ENCODE peak calls at places on chromosome X, in four cellular contexts. One of them, this sample, is unnamed. For H3K4me1 and H3K36me3, the result is how much of the 10 kb centered on the place peaks cover.

GRCh38 chrX:69036674-69037573 is 128.3 kb downstream of the PJA1 start:
- DNase-seq in hepatocyte: no peak
- DNase-seq in tibial nerve: no peak
- DNase-seq in tibial artery: no peak
- DNase-seq in this sample: no peak

GRCh38 chrX:17669891-17670290 is 67.4 kb upstream of the SCML1 start:
- DNase-seq in tibial nerve: no peak
- DNase-seq in hepatocyte: no peak
- DNase-seq in tibial artery: no peak
- DNase-seq in this sample: no peak

GRCh38 chrX:2817036-2817435 is 11.7 kb upstream of the GYG2 start:
- DNase-seq in hepatocyte: no peak
- DNase-seq in tibial nerve: no peak
- DNase-seq in tibial artery: no peak
- DNase-seq in this sample: no peak

GRCh38 chrX:38452603-38453002 is 100.2 kb downstream of the OTC start:
- DNase-seq in tibial nerve: no peak
- DNase-seq in hepatocyte: no peak
- DNase-seq in tibial artery: no peak
- DNase-seq in this sample: no peak

GRCh38 chrX:115642895-115643530 is 82.0 kb downstream of the PLS3 start:
- DNase-seq in tibial nerve: peak
- DNase-seq in tibial artery: no peak
- DNase-seq in hepatocyte: peak
- DNase-seq in this sample: peak

GRCh38 chrX:110167952-110168451 is 149.9 kb downstream of the AMMECR1 start:
- DNase-seq in tibial artery: no peak
- DNase-seq in hepatocyte: no peak
- DNase-seq in tibial nerve: no peak
- DNase-seq in this sample: no peak

GRCh38 chrX:94633237-94633636 is 959.2 kb downstream of the FAM133A start:
- DNase-seq in tibial nerve: no peak
- DNase-seq in tibial artery: no peak
- DNase-seq in hepatocyte: no peak
- DNase-seq in this sample: no peak

GRCh38 chrX:20271730-20272129 is 5.0 kb upstream of the RPS6KA3 start:
- DNase-seq in tibial artery: no peak
- DNase-seq in hepatocyte: no peak
- DNase-seq in tibial nerve: no peak
- DNase-seq in this sample: no peak

GRCh38 chrX:21738145-21738949 is 19.6 kb downstream of the SMPX start:
- DNase-seq in tibial nerve: no peak
- DNase-seq in tibial artery: no peak
- DNase-seq in hepatocyte: peak
- DNase-seq in this sample: no peak

GRCh38 chrX:69291111-69291510 is 125.9 kb upstream of the PJA1 start:
- DNase-seq in hepatocyte: no peak
- DNase-seq in tibial artery: no peak
- DNase-seq in tibial nerve: no peak
- DNase-seq in this sample: no peak

GRCh38 chrX:96407501-96407900 is 277.1 kb upstream of the DIAPH2 start:
- DNase-seq in tibial artery: no peak
- DNase-seq in tibial nerve: peak
- DNase-seq in hepatocyte: peak
- DNase-seq in this sample: peak

GRCh38 chrX:47563801-47564315 is 2.9 kb downstream of the ARAF start:
- DNase-seq in hepatocyte: no peak
- DNase-seq in tibial nerve: no peak
- DNase-seq in tibial artery: no peak
- DNase-seq in this sample: no peak

GRCh38 chrX:1392376-1393130 is 640 bp upstream of the SLC25A6 start:
- DNase-seq in hepatocyte: peak
- DNase-seq in tibial artery: peak
- DNase-seq in tibial nerve: peak
- DNase-seq in this sample: peak

GRCh38 chrX:51406688-51407519 is 74.3 kb downstream of the NUDT10 start:
- DNase-seq in tibial artery: no peak
- DNase-seq in hepatocyte: no peak
- DNase-seq in tibial nerve: no peak
- DNase-seq in this sample: no peak

GRCh38 chrX:20399728-20400414 is 133.2 kb upstream of the RPS6KA3 start:
- DNase-seq in hepatocyte: no peak
- DNase-seq in tibial nerve: no peak
- DNase-seq in tibial artery: no peak
- DNase-seq in this sample: no peak

GRCh38 chrX:11562570-11562969 is 103.2 kb downstream of the ARHGAP6 start:
- DNase-seq in tibial nerve: no peak
- DNase-seq in hepatocyte: no peak
- DNase-seq in tibial artery: no peak
- DNase-seq in this sample: no peak

GRCh38 chrX:1486749-1487361 is 34.1 kb upstream of the ASMTL start:
- DNase-seq in tibial nerve: no peak
- DNase-seq in hepatocyte: no peak
- DNase-seq in tibial artery: no peak
- DNase-seq in this sample: peak

GRCh38 chrX:142204522-142205433 is at the start of gene MAGEC2:
- DNase-seq in hepatocyte: no peak
- DNase-seq in tibial nerve: no peak
- DNase-seq in tibial artery: no peak
- DNase-seq in this sample: no peak

GRCh38 chrX:8815460-8816065 is 14.4 kb upstream of the FAM9A start:
- DNase-seq in tibial nerve: peak
- DNase-seq in hepatocyte: peak
- DNase-seq in tibial artery: no peak
- DNase-seq in this sample: no peak

GRCh38 chrX:108537005-108537404 is 97.4 kb downstream of the COL4A5 start:
- DNase-seq in tibial artery: no peak
- DNase-seq in hepatocyte: peak
- DNase-seq in tibial nerve: peak
- DNase-seq in this sample: no peak

GRCh38 chrX:30971761-30972603 is 82.9 kb upstream of the TAB3 start:
- DNase-seq in tibial nerve: no peak
- DNase-seq in tibial artery: no peak
- DNase-seq in hepatocyte: peak
- DNase-seq in this sample: no peak

GRCh38 chrX:75228854-75229253 is 45.0 kb upstream of the UPRT start:
- DNase-seq in tibial artery: no peak
- DNase-seq in hepatocyte: no peak
- DNase-seq in tibial nerve: no peak
- DNase-seq in this sample: no peak

GRCh38 chrX:130393451-130394074 is 8.1 kb upstream of the GPR119 start:
- DNase-seq in tibial nerve: peak
- DNase-seq in hepatocyte: peak
- DNase-seq in tibial artery: no peak
- DNase-seq in this sample: peak

GRCh38 chrX:84188320-84188834 is 378 bp upstream of the RPS6KA6 start:
- DNase-seq in hepatocyte: peak
- DNase-seq in tibial nerve: peak
- DNase-seq in tibial artery: peak
- DNase-seq in this sample: peak

GRCh38 chrX:68403060-68403459 is 30.2 kb downstream of the OPHN1 start:
- DNase-seq in tibial nerve: no peak
- DNase-seq in hepatocyte: no peak
- DNase-seq in tibial artery: no peak
- DNase-seq in this sample: no peak

GRCh38 chrX:80022363-80023031 is 7.9 kb downstream of the TBX22 start:
- DNase-seq in tibial artery: no peak
- DNase-seq in tibial nerve: no peak
- DNase-seq in hepatocyte: peak
- DNase-seq in this sample: no peak

GRCh38 chrX:7170903-7171302 is 22.9 kb upstream of the PUDP start:
- DNase-seq in hepatocyte: peak
- DNase-seq in tibial nerve: no peak
- DNase-seq in tibial artery: no peak
- DNase-seq in this sample: no peak

GRCh38 chrX:121455890-121456289 is 408.5 kb downstream of the GLUD2 start:
- DNase-seq in tibial nerve: no peak
- DNase-seq in hepatocyte: no peak
- DNase-seq in tibial artery: no peak
- DNase-seq in this sample: no peak

GRCh38 chrX:72268601-72269365 is 8.3 kb downstream of the RPS4X start:
- DNase-seq in tibial nerve: no peak
- DNase-seq in tibial artery: no peak
- DNase-seq in hepatocyte: peak
- DNase-seq in this sample: peak

GRCh38 chrX:40085086-40085551 is 12.6 kb downstream of the BCOR start:
- DNase-seq in tibial artery: no peak
- DNase-seq in tibial nerve: no peak
- DNase-seq in hepatocyte: peak
- DNase-seq in this sample: no peak

GRCh38 chrX:40088299-40088625 is 9.5 kb downstream of the BCOR start:
- DNase-seq in tibial artery: no peak
- DNase-seq in hepatocyte: no peak
- DNase-seq in tibial nerve: no peak
- DNase-seq in this sample: no peak

GRCh38 chrX:40087574-40088298 is 10.0 kb downstream of the BCOR start:
- DNase-seq in tibial artery: no peak
- DNase-seq in hepatocyte: no peak
- DNase-seq in tibial nerve: no peak
- DNase-seq in this sample: no peak

GRCh38 chrX:40085714-40086113 is 12.0 kb downstream of the BCOR start:
- DNase-seq in hepatocyte: no peak
- DNase-seq in tibial artery: peak
- DNase-seq in tibial nerve: no peak
- DNase-seq in this sample: no peak

DNA sequence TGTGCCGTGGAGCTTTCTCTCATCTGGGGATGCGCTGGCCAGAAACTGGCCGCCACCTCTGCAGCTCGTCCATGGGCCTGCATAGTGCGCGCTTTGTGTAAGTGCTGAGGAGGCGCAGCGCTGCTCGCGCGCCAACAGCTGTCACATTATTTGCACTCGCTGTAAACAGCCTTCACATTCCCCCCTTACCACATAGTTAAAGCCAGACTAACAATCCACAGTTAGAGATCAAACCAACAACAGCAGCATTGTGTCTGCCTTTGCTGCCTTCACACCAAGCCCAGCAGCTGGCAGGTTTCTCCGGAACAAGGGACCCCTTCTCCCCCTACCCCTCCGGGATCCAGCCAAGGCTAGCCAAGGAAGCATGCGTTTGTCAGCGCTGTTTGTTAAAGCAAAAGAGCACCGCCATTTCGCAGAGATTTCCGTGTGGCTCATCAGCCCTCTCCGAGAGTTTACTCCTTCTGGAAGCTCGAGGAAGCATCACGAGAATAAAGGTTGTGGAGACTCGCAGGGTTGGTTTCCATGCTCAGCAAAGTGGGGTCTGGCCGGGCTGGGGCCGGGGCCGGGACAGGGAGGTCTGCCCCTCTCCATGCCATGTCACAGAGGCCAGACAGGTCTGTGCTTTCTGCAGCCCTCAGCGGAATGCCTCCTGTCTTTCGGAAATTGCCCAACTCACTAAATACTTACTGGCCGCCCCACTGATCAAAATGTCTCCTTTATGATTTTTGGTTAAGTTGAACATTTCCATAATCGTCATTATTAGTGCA is 11.0 kb downstream of the BCOR start:
- DNase-seq in tibial nerve: no peak
- DNase-seq in tibial artery: no peak
- DNase-seq in hepatocyte: peak
- DNase-seq in this sample: peak
- H3K4me1 ChIP-seq in tibial nerve: under half
- H3K4me1 ChIP-seq in tibial artery: under half
- H3K4me1 ChIP-seq in hepatocyte: half or more
- H3K4me1 ChIP-seq in this sample: half or more

GRCh38 chrX:46502848-46503247 is 42.4 kb downstream of the ZNF674 start:
- DNase-seq in hepatocyte: no peak
- DNase-seq in tibial artery: no peak
- DNase-seq in tibial nerve: no peak
- DNase-seq in this sample: no peak
- H3K36me3 ChIP-seq in hepatocyte: under half
- H3K36me3 ChIP-seq in tibial artery: under half
- H3K36me3 ChIP-seq in tibial nerve: under half
- H3K36me3 ChIP-seq in this sample: under half

GRCh38 chrX:140501321-140501720 is 3.5 kb downstream of the SOX3 start:
- DNase-seq in hepatocyte: no peak
- DNase-seq in tibial artery: no peak
- DNase-seq in tibial nerve: no peak
- DNase-seq in this sample: no peak
- H3K4me3 ChIP-seq in hepatocyte: no peak
- H3K4me3 ChIP-seq in tibial artery: no peak
- H3K4me3 ChIP-seq in tibial nerve: no peak
- H3K4me3 ChIP-seq in this sample: no peak

DNA sequence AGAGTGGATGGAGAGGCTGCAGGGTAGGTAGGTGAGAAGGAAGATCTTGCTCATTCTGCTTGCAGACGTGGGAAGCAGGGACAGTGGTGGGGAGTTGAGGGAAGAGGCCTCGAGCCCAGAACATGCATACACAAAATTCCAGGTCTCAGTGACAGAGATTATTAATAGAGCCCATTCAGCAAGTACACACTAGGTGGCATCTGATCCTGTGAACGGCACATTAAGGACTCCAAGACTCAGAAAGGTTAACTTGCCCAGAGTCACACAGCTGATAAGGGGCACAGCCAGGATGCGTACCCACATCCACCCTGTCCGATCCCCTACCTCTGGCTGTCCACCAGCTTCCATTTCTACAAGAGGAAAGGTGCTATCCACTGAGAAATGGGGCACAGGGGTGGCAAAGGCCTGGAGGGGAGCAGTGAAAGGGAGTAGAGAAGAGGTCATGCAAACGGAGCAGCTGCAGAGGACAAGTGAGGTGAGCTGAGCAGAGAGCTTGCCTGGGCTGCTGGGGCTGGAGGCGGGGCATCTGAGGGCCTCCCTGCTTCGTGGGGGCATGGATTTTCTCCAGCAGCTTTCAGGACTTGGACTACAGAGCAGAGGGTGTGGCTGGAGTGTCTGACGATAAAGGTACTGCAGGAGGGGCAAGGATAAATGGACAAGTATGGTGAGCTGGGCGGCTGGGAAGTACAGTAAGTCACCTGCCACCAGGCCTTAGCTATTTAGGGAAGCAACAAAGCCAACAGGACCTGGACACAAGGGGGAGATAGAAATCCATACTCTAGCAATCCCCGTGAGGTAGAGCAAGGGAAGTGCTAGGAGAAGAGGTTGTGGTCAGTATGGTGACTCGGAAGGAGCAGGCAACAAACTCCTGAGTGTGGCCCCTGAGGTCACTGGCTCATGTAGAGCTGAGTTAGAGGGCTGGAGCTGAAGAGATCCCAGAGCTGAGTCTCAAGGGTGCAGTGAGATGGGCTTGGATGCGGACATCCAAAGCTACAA is 11.2 kb downstream of the IDS start:
- DNase-seq in tibial nerve: no peak
- DNase-seq in hepatocyte: no peak
- DNase-seq in tibial artery: no peak
- DNase-seq in this sample: no peak
- H3K4me1 ChIP-seq in tibial nerve: under half
- H3K4me1 ChIP-seq in hepatocyte: under half
- H3K4me1 ChIP-seq in tibial artery: under half
- H3K4me1 ChIP-seq in this sample: under half

GRCh38 chrX:71140440-71140839 is 4.2 kb upstream of the NLGN3 start:
- DNase-seq in hepatocyte: no peak
- DNase-seq in tibial artery: no peak
- DNase-seq in tibial nerve: no peak
- DNase-seq in this sample: no peak
- H3K36me3 ChIP-seq in hepatocyte: under half
- H3K36me3 ChIP-seq in tibial artery: under half
- H3K36me3 ChIP-seq in tibial nerve: under half
- H3K36me3 ChIP-seq in this sample: under half

GRCh38 chrX:134660627-134661026 is 2.4 kb upstream of the PLAC1 start:
- DNase-seq in tibial artery: no peak
- DNase-seq in tibial nerve: no peak
- DNase-seq in hepatocyte: no peak
- DNase-seq in this sample: no peak
- H3K4me3 ChIP-seq in tibial artery: no peak
- H3K4me3 ChIP-seq in tibial nerve: no peak
- H3K4me3 ChIP-seq in hepatocyte: no peak
- H3K4me3 ChIP-seq in this sample: no peak

This sample was measured in SJSA1.